ENCODE peak calls at places on chromosomes 3 and 15, in six cellular contexts. L is H4; E is naive thymus-derived CD8-positive, alpha-beta T cell; B is substantia nigra; F is colonic mucosa; O is endodermal cell. C is an unnamed sample.

GRCh38 chr3:165895919-165896318 is 58.7 kb upstream of the BCHE start:
- DNase-seq in L (peak), E (no peak), B (peak), F (no peak), O (peak), C (no peak)

GRCh38 chr15:55221090-55222011 is 24.6 kb upstream of the RSL24D1 start:
- DNase-seq in L (peak), E (no peak), B (no peak), F (no peak), O (no peak), C (no peak)

GRCh38 chr3:45123030-45123429 is 23.1 kb downstream of the CDCP1 start:
- DNase-seq in L (peak), E (no peak), B (no peak), F (no peak), O (no peak), C (no peak)

GRCh38 chr15:31276596-31277298 is 49.9 kb upstream of the KLF13 start:
- DNase-seq in L (no peak), E (no peak), B (no peak), F (no peak), O (no peak), C (no peak)

GRCh38 chr3:146705205-146705604 is 100.1 kb upstream of the PLSCR5 start:
- DNase-seq in L (no peak), E (no peak), B (no peak), F (no peak), O (no peak), C (no peak)

GRCh38 chr3:39255503-39256325 is 24.1 kb downstream of the CX3CR1 start:
- DNase-seq in L (no peak), E (no peak), B (peak), F (no peak), O (no peak), C (peak)

GRCh38 chr15:77455696-77456293 is 35.1 kb downstream of the HMG20A start:
- DNase-seq in L (no peak), E (no peak), B (no peak), F (no peak), O (no peak), C (no peak)

GRCh38 chr3:34635352-34635850 is 837.0 kb downstream of the PDCD6IP start:
- DNase-seq in L (no peak), E (no peak), B (no peak), F (no peak), O (no peak), C (no peak)

GRCh38 chr3:55683666-55684270 is 196.7 kb upstream of the WNT5A start:
- DNase-seq in L (no peak), E (no peak), B (no peak), F (no peak), O (no peak), C (no peak)

GRCh38 chr3:32685604-32686185 is 707 bp downstream of the CNOT10 start:
- DNase-seq in L (no peak), E (no peak), B (no peak), F (no peak), O (no peak), C (peak)

GRCh38 chr3:24196526-24196925 is 251.4 kb downstream of the NR1D2 start:
- DNase-seq in L (no peak), E (no peak), B (no peak), F (no peak), O (no peak), C (no peak)

GRCh38 chr3:13563911-13564310 is 15.0 kb downstream of the FBLN2 start:
- DNase-seq in L (no peak), E (no peak), B (no peak), F (no peak), O (no peak), C (no peak)

GRCh38 chr15:95760508-95760907 is 570.0 kb upstream of the NR2F2 start:
- DNase-seq in L (peak), E (no peak), B (no peak), F (no peak), O (peak), C (no peak)

GRCh38 chr3:4426261-4426781 is 40.7 kb downstream of the SUMF1 start:
- DNase-seq in L (no peak), E (no peak), B (no peak), F (no peak), O (no peak), C (no peak)

GRCh38 chr3:39347586-39347876 is 18.0 kb downstream of the CCR8 start:
- DNase-seq in L (no peak), E (no peak), B (no peak), F (no peak), O (no peak), C (no peak)

GRCh38 chr3:127545711-127546457 is 44.6 kb downstream of the TPRA1 start:
- DNase-seq in L (no peak), E (no peak), B (no peak), F (no peak), O (no peak), C (no peak)

GRCh38 chr3:38646630-38647029 is 2.9 kb downstream of the SCN5A start:
- DNase-seq in L (peak), E (no peak), B (no peak), F (no peak), O (peak), C (no peak)

GRCh38 chr15:82093774-82094211 is 48.0 kb upstream of the MEX3B start:
- DNase-seq in L (peak), E (no peak), B (no peak), F (no peak), O (no peak), C (no peak)

GRCh38 chr3:128488636-128488994 is 4.4 kb downstream of the GATA2 start:
- DNase-seq in L (no peak), E (no peak), B (no peak), F (no peak), O (no peak), C (no peak)

GRCh38 chr3:194615221-194615620 is 18.0 kb downstream of the TMEM44 start:
- DNase-seq in L (no peak), E (no peak), B (no peak), F (no peak), O (no peak), C (no peak)

GRCh38 chr3:16013563-16013962 is 160.9 kb upstream of the GALNT15 start:
- DNase-seq in L (no peak), E (no peak), B (no peak), F (no peak), O (no peak), C (no peak)

GRCh38 chr15:92643849-92644815 is 11.4 kb downstream of the FAM174B start:
- DNase-seq in L (no peak), E (no peak), B (no peak), F (no peak), O (peak), C (no peak)

GRCh38 chr3:12782172-12782815 is 14.2 kb upstream of the CAND2 start:
- DNase-seq in L (peak), E (no peak), B (no peak), F (no peak), O (peak), C (no peak)

GRCh38 chr3:52866427-52866826 is 30.9 kb downstream of the STIMATE start:
- DNase-seq in L (no peak), E (no peak), B (no peak), F (no peak), O (no peak), C (no peak)

GRCh38 chr3:128473180-128473519 is 6.5 kb upstream of the DNAJB8 start:
- DNase-seq in L (no peak), E (no peak), B (no peak), F (no peak), O (peak), C (no peak)

GRCh38 chr15:66115568-66116206 is 137.9 kb downstream of the MEGF11 start:
- DNase-seq in L (peak), E (peak), B (no peak), F (peak), O (peak), C (no peak)

GRCh38 chr3:99355465-99355864 is 282.9 kb upstream of the COL8A1 start:
- DNase-seq in L (no peak), E (no peak), B (no peak), F (no peak), O (no peak), C (no peak)

GRCh38 chr3:49703443-49703927 is 14.1 kb downstream of the RNF123 start:
- DNase-seq in L (peak), E (peak), B (peak), F (peak), O (peak), C (peak)

GRCh38 chr15:46127361-46127874 is 492.6 kb downstream of the SQOR start:
- DNase-seq in L (peak), E (no peak), B (no peak), F (no peak), O (no peak), C (no peak)

GRCh38 chr15:78914027-78914764 is 30.6 kb downstream of the CTSH start:
- DNase-seq in L (no peak), E (no peak), B (peak), F (no peak), O (peak), C (no peak)

GRCh38 chr15:71807691-71808091 is 2.7 kb upstream of the NR2E3 start:
- DNase-seq in L (no peak), E (no peak), B (no peak), F (no peak), O (peak), C (no peak)

GRCh38 chr15:45535486-45536042 is 13.0 kb upstream of the SLC30A4 start:
- DNase-seq in L (no peak), E (no peak), B (no peak), F (no peak), O (peak), C (no peak)

GRCh38 chr3:195809796-195810454 is 1.8 kb downstream of the MUC4 start:
- DNase-seq in L (no peak), E (no peak), B (no peak), F (peak), O (peak), C (no peak)

GRCh38 chr3:164095279-164095678 is 983.0 kb downstream of the SI start:
- DNase-seq in L (no peak), E (no peak), B (no peak), F (no peak), O (no peak), C (no peak)